ENCODE peak calls at places on chromosomes 4 and X, in five cellular contexts. B is lower lobe of right lung, S is NT2/D1, Z is esophagus squamous epithelium, I is fibroblast of lung. C is an unnamed sample. For H3K36me3, the result is how much of the 10 kb centered on the place peaks cover.

GRCh38 chr4:11700751-11701226 is 272.1 kb upstream of the HS3ST1 start:
- DNase-seq in B (no peak), S (no peak), Z (no peak), I (peak), C (no peak)

GRCh38 chr4:5730993-5731975 is 20.3 kb downstream of the EVC start:
- DNase-seq in B (no peak), S (no peak), Z (no peak), I (no peak), C (no peak)

GRCh38 chr4:147822128-147822527 is 90.2 kb downstream of the ARHGAP10 start:
- DNase-seq in B (peak), S (no peak), Z (no peak), I (peak), C (peak)

GRCh38 chrX:124194209-124194608 is 138.3 kb upstream of the TEX13D start:
- DNase-seq in B (no peak), S (no peak), Z (no peak), I (peak), C (no peak)

GRCh38 chr4:23747131-23747752 is 142.6 kb downstream of the PPARGC1A start:
- DNase-seq in B (no peak), S (no peak), Z (no peak), I (no peak), C (no peak)

GRCh38 chr4:45741897-45742296 is 382.0 kb downstream of the GABRG1 start:
- DNase-seq in B (no peak), S (no peak), Z (no peak), I (no peak), C (no peak)

GRCh38 chrX:2145672-2146412 is 354.9 kb downstream of the DHRSX start:
- DNase-seq in B (no peak), S (no peak), Z (no peak), I (no peak), C (no peak)

GRCh38 chrX:119101168-119101567 is 26.4 kb downstream of the KIAA1210 start:
- DNase-seq in B (no peak), S (no peak), Z (no peak), I (no peak), C (no peak)

GRCh38 chr4:182880387-182881356 is 36.5 kb downstream of the DCTD start:
- DNase-seq in B (no peak), S (no peak), Z (no peak), I (peak), C (peak)

GRCh38 chr4:156971623-156972369 is at the start of gene PDGFC:
- DNase-seq in B (peak), S (no peak), Z (no peak), I (peak), C (peak)

GRCh38 chrX:108811891-108812290 is 75.5 kb upstream of the IRS4 start:
- DNase-seq in B (no peak), S (no peak), Z (no peak), I (no peak), C (peak)

GRCh38 chrX:10017866-10018265 is 50.7 kb downstream of the CLDN34 start:
- DNase-seq in B (no peak), S (no peak), Z (no peak), I (peak), C (peak)

GRCh38 chr4:93646225-93646930 is 182.2 kb upstream of the ATOH1 start:
- DNase-seq in B (no peak), S (no peak), Z (no peak), I (peak), C (no peak)

GRCh38 chr4:7206856-7207567 is 14.7 kb downstream of the SORCS2 start:
- DNase-seq in B (peak), S (peak), Z (no peak), I (peak), C (peak)

GRCh38 chr4:68904786-68905185 is 46.8 kb downstream of the UGT2A3 start:
- DNase-seq in B (no peak), S (no peak), Z (no peak), I (no peak), C (no peak)

GRCh38 chr4:30948653-30949052 is 228.5 kb downstream of the PCDH7 start:
- DNase-seq in B (no peak), S (no peak), Z (no peak), I (peak), C (peak)

GRCh38 chrX:40267334-40268118 is 169.8 kb upstream of the BCOR start:
- DNase-seq in B (no peak), S (no peak), Z (no peak), I (no peak), C (no peak)

GRCh38 chrX:10902001-10902400 is 209.1 kb upstream of the HCCS start:
- DNase-seq in B (no peak), S (no peak), Z (no peak), I (peak), C (no peak)

GRCh38 chrX:41085883-41086626 is 810 bp downstream of the USP9X start:
- DNase-seq in B (peak), S (no peak), Z (no peak), I (peak), C (peak)

GRCh38 chrX:155951237-155951789 is 46.2 kb upstream of the IL9R start:
- DNase-seq in B (no peak), S (no peak), Z (no peak), I (no peak), C (no peak)

GRCh38 chr4:13733817-13734216 is 106.3 kb upstream of the BOD1L1 start:
- DNase-seq in B (no peak), S (no peak), Z (no peak), I (no peak), C (no peak)

GRCh38 chrX:80807606-80808159 is 2.0 kb downstream of the BRWD3 start:
- DNase-seq in B (no peak), S (no peak), Z (no peak), I (no peak), C (no peak)

GRCh38 chr4:18075823-18076433 is 54.4 kb upstream of the LCORL start:
- DNase-seq in B (no peak), S (peak), Z (no peak), I (peak), C (no peak)

GRCh38 chr4:15239866-15240265 is 188.0 kb upstream of the C1QTNF7 start:
- DNase-seq in B (no peak), S (no peak), Z (no peak), I (peak), C (peak)

GRCh38 chr4:167114416-167114971 is 119.8 kb downstream of the SPOCK3 start:
- DNase-seq in B (no peak), S (no peak), Z (no peak), I (no peak), C (peak)

GRCh38 chr4:25863347-25863784 is 578 bp upstream of the SEL1L3 start:
- DNase-seq in B (peak), S (no peak), Z (no peak), I (no peak), C (peak)

GRCh38 chrX:137916090-137916746 is 350.3 kb downstream of the ZIC3 start:
- DNase-seq in B (no peak), S (peak), Z (no peak), I (no peak), C (peak)

GRCh38 chrX:118928126-118928525 is 46.3 kb upstream of the LONRF3 start:
- DNase-seq in B (no peak), S (no peak), Z (no peak), I (no peak), C (no peak)

GRCh38 chrX:150913511-150913910 is 15.0 kb upstream of the CD99L2 start:
- DNase-seq in B (no peak), S (no peak), Z (no peak), I (peak), C (no peak)

GRCh38 chr4:158769175-158769831 is 477 bp downstream of the FNIP2 start:
- DNase-seq in B (peak), S (peak), Z (no peak), I (peak), C (no peak)

GRCh38 chrX:69033936-69034335 is 131.3 kb downstream of the PJA1 start:
- DNase-seq in B (no peak), S (no peak), Z (no peak), I (no peak), C (no peak)

GRCh38 chr4:151437505-151437904 is 28.5 kb downstream of the FHIP1A start:
- DNase-seq in B (no peak), S (no peak), Z (no peak), I (no peak), C (no peak)

GRCh38 chr4:81632581-81633247 is 161.0 kb upstream of the RASGEF1B start:
- DNase-seq in B (no peak), S (no peak), Z (no peak), I (no peak), C (no peak)

GRCh38 chrX:20032201-20032600 is 41.3 kb upstream of the BCLAF3 start:
- DNase-seq in B (no peak), S (no peak), Z (no peak), I (no peak), C (no peak)

GRCh38 chr4:2879026-2879425 is 35.4 kb downstream of the ADD1 start:
- DNase-seq in B (no peak), S (no peak), Z (no peak), I (no peak), C (no peak)

GRCh38 chr4:2878346-2878745 is 34.7 kb downstream of the ADD1 start:
- DNase-seq in B (no peak), S (no peak), Z (no peak), I (no peak), C (no peak)

GRCh38 chr4:2873329-2873728 is 29.7 kb downstream of the ADD1 start:
- DNase-seq in B (no peak), S (no peak), Z (no peak), I (no peak), C (no peak)

GRCh38 chr4:2874861-2875260 is 31.2 kb downstream of the ADD1 start:
- DNase-seq in B (no peak), S (no peak), Z (no peak), I (no peak), C (no peak)

GRCh38 chr4:2875556-2875955 is 31.9 kb downstream of the ADD1 start:
- DNase-seq in B (no peak), S (no peak), Z (no peak), I (no peak), C (no peak)
- H3K36me3 ChIP-seq in B (under half), S (under half), Z (under half), I (under half), C (under half)

DNA sequence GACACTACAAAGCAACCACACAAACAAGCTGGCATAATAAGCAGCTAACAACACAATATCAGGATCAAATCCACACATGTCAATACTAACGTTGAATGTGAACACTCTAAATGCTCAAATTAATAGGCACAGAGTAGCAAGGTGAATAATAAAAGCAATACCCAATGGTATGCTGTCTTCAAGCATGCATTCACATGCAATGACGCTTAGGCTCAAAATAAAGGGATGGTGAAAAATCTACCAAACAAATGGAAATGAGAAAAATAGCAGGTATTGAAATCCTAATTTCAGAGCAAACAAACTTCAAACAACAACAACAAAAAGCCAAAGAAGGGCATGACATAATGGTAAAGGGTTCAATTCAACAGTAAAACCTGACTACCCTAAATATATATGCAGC is 74.0 kb upstream of the FAM47B start:
- DNase-seq in B (no peak), S (no peak), Z (no peak), I (no peak), C (no peak)
- H3K36me3 ChIP-seq in B (under half), S (under half), Z (under half), I (under half), C (under half)

GRCh38 chr4:83473966-83474365 is 10.9 kb downstream of the ABRAXAS1 start:
- DNase-seq in B (no peak), S (no peak), Z (no peak), I (no peak), C (no peak)
- H3K36me3 ChIP-seq in B (under half), S (under half), Z (under half), I (under half), C (under half)

GRCh38 chr4:77728420-77728819 is 90.7 kb downstream of the CNOT6L start:
- DNase-seq in B (no peak), S (no peak), Z (no peak), I (no peak), C (no peak)
- H3K36me3 ChIP-seq in B (half or more), S (under half), Z (under half), I (under half), C (under half)

GRCh38 chr4:526189-526909 is 27.3 kb downstream of the PIGG start:
- DNase-seq in B (no peak), S (peak), Z (no peak), I (no peak), C (no peak)
- H3K36me3 ChIP-seq in B (half or more), S (half or more), Z (under half), I (under half), C (under half)

GRCh38 chr4:53459548-53459947 is 82.1 kb downstream of the FIP1L1 start:
- DNase-seq in B (no peak), S (no peak), Z (no peak), I (peak), C (peak)
- H3K36me3 ChIP-seq in B (half or more), S (under half), Z (under half), I (under half), C (under half)

GRCh38 chr4:110639207-110640092 is 16.6 kb upstream of the PITX2 start:
- DNase-seq in B (peak), S (no peak), Z (no peak), I (no peak), C (no peak)
- H3K36me3 ChIP-seq in B (under half), S (under half), Z (under half), I (under half), C (under half)

GRCh38 chrX:17592117-17592516 is 145.2 kb upstream of the SCML1 start:
- DNase-seq in B (no peak), S (no peak), Z (no peak), I (no peak), C (peak)
- H3K36me3 ChIP-seq in B (under half), S (under half), Z (under half), I (under half), C (under half)